ENCODE peak calls at places on chromosomes 7 and 10, in six cellular contexts. O is NB4, T is sigmoid colon, E is gastrocnemius medialis, Z is upper lobe of left lung, B is K562. C is an unnamed sample.

GRCh38 chr10:59181668-59182067 is 5.2 kb downstream of the PHYHIPL start:
- DNase-seq in O (peak), T (no peak), E (no peak), Z (no peak), B (no peak), C (no peak)

GRCh38 chr7:114885836-114886235 is 36.1 kb upstream of the MDFIC start:
- DNase-seq in O (no peak), T (no peak), E (no peak), Z (no peak), B (no peak), C (no peak)

GRCh38 chr7:55245271-55245723 is 119.8 kb upstream of the LANCL2 start:
- DNase-seq in O (no peak), T (no peak), E (no peak), Z (no peak), B (no peak), C (no peak)

GRCh38 chr7:70714506-70715038 is 417.4 kb upstream of the GALNT17 start:
- DNase-seq in O (no peak), T (no peak), E (no peak), Z (no peak), B (no peak), C (no peak)

GRCh38 chr10:3838723-3839437 is 53.9 kb upstream of the KLF6 start:
- DNase-seq in O (no peak), T (no peak), E (no peak), Z (no peak), B (peak), C (no peak)

GRCh38 chr10:133520193-133520738 is 6.9 kb upstream of the CYP2E1 start:
- DNase-seq in O (peak), T (peak), E (peak), Z (peak), B (peak), C (peak)

GRCh38 chr10:86651631-86652331 is 2.6 kb upstream of the OPN4 start:
- DNase-seq in O (no peak), T (peak), E (no peak), Z (peak), B (no peak), C (no peak)

GRCh38 chr10:6980353-6980752 is 400.3 kb upstream of the PRKCQ start:
- DNase-seq in O (no peak), T (no peak), E (no peak), Z (no peak), B (no peak), C (no peak)

GRCh38 chr10:31759124-31759798 is 169.4 kb downstream of the ARHGAP12 start:
- DNase-seq in O (no peak), T (peak), E (no peak), Z (peak), B (no peak), C (peak)

GRCh38 chr7:122137291-122138077 is 6.6 kb downstream of the AASS start:
- DNase-seq in O (no peak), T (no peak), E (no peak), Z (no peak), B (no peak), C (no peak)

GRCh38 chr7:121624922-121625321 is 228.8 kb upstream of the FAM3C start:
- DNase-seq in O (no peak), T (peak), E (no peak), Z (no peak), B (no peak), C (no peak)

GRCh38 chr7:343227-343822 is 53.4 kb downstream of the FOXL3 start:
- DNase-seq in O (no peak), T (no peak), E (no peak), Z (no peak), B (peak), C (no peak)

GRCh38 chr10:78458983-78459638 is 425.4 kb downstream of the RPS24 start:
- DNase-seq in O (peak), T (no peak), E (no peak), Z (peak), B (peak), C (no peak)

DNA sequence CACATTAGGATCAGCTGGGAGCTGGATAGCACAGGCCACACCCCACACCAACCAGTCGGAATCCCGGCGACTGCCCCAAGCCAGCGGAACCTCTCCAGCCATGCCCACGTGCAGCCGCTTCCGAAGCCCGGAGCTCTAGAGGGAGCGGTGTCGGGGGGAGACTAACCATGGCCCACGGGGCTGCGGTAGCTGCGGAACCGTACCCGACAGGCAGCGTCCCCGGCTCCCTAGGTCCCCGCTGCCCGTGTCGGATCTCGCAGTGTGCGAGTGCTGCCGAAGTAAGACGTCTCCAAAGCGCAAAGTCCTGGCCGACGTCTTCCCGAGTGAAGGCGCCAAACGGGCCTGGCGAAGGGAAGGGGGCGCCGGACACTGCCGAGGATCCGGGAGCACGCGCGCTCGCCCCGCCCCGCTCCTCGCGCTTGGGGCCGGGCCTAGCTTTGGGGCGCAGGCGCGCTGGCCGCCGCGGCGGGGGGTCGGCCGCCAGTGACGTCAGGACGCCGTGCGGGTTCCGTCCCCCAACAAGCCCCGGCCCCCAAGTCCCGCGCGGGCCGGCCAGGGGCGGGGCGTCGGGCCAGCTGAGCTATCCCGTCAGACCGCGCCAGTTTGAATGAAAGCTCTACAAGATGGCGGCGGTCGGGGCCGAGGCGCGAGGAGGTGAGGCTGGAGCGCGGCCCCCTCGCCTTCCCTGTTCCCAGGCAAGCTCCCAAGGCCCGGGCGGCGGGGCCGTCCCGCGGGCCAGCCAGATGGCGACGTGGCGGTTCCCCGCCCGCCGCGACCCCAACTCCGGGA is at the start of gene SUV39H2:
- DNase-seq in O (peak), T (peak), E (peak), Z (peak), B (peak), C (peak)
- TF ChIP-seq CTCF in O (no peak), T (no peak), E (peak), Z (peak), B (no peak), C (no peak)

GRCh38 chr7:139108256-139109187 is 998 bp downstream of the ZC3HAV1 start:
- DNase-seq in O (peak), T (peak), E (peak), Z (peak), B (peak), C (no peak)

GRCh38 chr7:139099181-139099947 is 10.2 kb downstream of the ZC3HAV1 start:
- DNase-seq in O (no peak), T (no peak), E (no peak), Z (no peak), B (no peak), C (no peak)

GRCh38 chr7:139105037-139105382 is 4.5 kb downstream of the ZC3HAV1 start:
- DNase-seq in O (peak), T (no peak), E (no peak), Z (no peak), B (no peak), C (no peak)

GRCh38 chr7:139106959-139107358 is 2.6 kb downstream of the ZC3HAV1 start:
- DNase-seq in O (peak), T (no peak), E (no peak), Z (no peak), B (peak), C (no peak)

GRCh38 chr7:139103057-139103820 is 6.3 kb downstream of the ZC3HAV1 start:
- DNase-seq in O (no peak), T (no peak), E (no peak), Z (no peak), B (no peak), C (no peak)
- H3K4me3 ChIP-seq in O (peak), T (no peak), E (peak), Z (no peak), B (no peak), C (no peak)

GRCh38 chr10:30542001-30542861 is 87.3 kb downstream of the LYZL2 start:
- DNase-seq in O (peak), T (no peak), E (no peak), Z (peak), B (peak), C (no peak)
- TF ChIP-seq POLR2A in O (no peak), T (no peak), E (no peak), Z (peak), B (no peak), C (no peak)

GRCh38 chr10:119252051-119252465 is 44.7 kb downstream of the GRK5 start:
- DNase-seq in O (no peak), T (no peak), E (no peak), Z (no peak), B (peak), C (no peak)
- TF ChIP-seq CTCF in O (no peak), T (peak), E (no peak), Z (no peak), B (peak), C (no peak)

GRCh38 chr7:16803881-16804673 is 722 bp downstream of the AGR2 start:
- DNase-seq in O (no peak), T (no peak), E (no peak), Z (no peak), B (no peak), C (no peak)
- H3K4me3 ChIP-seq in O (no peak), T (no peak), E (no peak), Z (no peak), B (no peak), C (no peak)

DNA sequence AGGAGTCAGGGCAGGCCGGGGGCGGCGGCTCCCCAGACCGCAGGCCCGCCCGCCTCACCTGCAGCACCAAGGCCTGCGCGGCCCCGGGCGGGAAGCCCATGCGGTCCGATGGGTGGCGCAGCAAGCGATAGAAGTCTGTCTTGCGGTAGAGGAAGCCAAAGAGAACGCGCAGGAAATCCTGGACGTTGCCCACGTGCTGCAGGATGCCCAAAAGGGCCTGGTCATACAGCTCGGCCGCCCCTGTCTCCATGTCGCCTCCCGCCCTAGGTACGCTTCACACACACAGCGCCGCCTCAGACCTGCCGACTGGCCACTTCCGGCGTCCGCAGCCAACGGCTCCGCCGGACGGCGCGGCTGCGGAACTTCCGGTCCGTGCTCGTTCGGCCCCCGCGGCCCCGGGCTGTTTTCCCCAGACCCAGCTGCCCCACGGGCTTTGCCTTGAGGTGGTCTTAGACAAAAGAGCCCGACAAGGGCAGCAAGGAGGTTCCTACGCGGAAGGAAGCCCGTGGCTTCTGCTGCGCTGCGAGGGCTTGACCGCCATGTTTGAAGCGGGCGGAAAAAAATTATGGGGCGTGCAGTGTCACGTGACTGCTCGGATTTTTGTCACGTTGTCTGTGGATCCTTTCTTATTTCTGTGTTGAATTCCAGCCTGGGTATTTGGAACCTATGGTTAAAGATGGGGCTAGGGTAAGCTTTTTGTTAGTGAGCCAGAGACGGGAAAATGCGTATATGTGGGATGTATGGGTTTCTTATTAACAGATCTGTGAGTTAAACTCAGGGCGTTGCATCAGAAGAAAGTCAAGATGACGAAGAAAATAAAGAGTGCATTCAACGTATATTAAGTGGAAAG is at the start of gene NUDCD3:
- DNase-seq in O (peak), T (peak), E (peak), Z (peak), B (peak), C (peak)
- TF ChIP-seq POLR2A in O (peak), T (no peak), E (peak), Z (peak), B (peak), C (no peak)

DNA sequence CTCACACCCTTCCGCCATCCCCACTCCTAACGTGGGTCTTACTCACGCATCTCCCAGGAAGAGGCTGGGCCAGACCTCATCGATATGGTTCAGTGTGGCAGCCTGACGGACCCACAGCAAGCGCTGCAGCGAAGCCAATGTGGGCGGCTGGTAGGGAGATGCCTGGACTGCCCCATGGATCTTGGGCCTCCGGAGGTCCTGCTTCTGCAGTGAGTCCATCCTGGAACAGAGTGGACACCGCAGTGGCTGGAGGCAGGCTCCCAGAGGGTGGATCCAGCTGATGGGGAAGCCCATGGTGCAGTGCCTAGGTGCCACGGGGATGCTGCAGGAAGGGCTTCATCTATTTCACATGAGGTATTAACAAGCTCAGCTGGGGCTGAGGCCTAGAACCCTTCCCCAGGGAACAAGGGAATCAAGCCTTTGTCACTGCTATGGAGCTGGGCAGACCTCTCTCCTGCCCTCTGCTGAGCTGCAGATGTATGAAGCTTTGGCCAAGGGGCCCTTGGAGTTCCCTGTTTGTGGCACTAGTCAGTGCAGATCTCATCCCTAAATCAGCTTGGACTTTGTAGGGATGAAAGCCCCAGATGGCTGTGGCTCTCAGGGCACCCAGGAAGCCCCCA is 13.7 kb upstream of the SAMD8 start:
- DNase-seq in O (peak), T (no peak), E (no peak), Z (no peak), B (no peak), C (no peak)
- TF ChIP-seq CTCF in O (peak), T (no peak), E (no peak), Z (no peak), B (peak), C (no peak)

GRCh38 chr10:1426786-1427185 is 310.5 kb downstream of the ADARB2 start:
- DNase-seq in O (no peak), T (no peak), E (no peak), Z (no peak), B (no peak), C (no peak)

GRCh38 chr10:1423676-1424253 is 313.6 kb downstream of the ADARB2 start:
- DNase-seq in O (no peak), T (no peak), E (no peak), Z (no peak), B (no peak), C (no peak)

GRCh38 chr10:1422275-1422674 is 315.1 kb downstream of the ADARB2 start:
- DNase-seq in O (no peak), T (no peak), E (no peak), Z (no peak), B (no peak), C (no peak)

GRCh38 chr10:1425886-1426285 is 311.4 kb downstream of the ADARB2 start:
- DNase-seq in O (no peak), T (no peak), E (no peak), Z (no peak), B (no peak), C (no peak)

GRCh38 chr10:1424648-1425047 is 312.7 kb downstream of the ADARB2 start:
- DNase-seq in O (no peak), T (no peak), E (no peak), Z (no peak), B (no peak), C (no peak)
- H3K4me3 ChIP-seq in O (no peak), T (no peak), E (no peak), Z (no peak), B (no peak), C (no peak)